ENCODE peak calls at places on chromosomes 4 and X, in six cellular contexts. K is CD8-positive, alpha-beta memory T cell; V is ovary; M is lower lobe of right lung; J is kidney; H is IMR-90. U is an unnamed sample.

GRCh38 chrX:131617182-131617581 is 73.3 kb downstream of the OR13H1 start:
- DNase-seq in J (no peak), V (no peak), H (peak; percentile 1), K (no peak), M (no peak), U (no peak)

GRCh38 chr4:83561381-83561780 is 25.5 kb downstream of the GPAT3 start:
- DNase-seq in M (no peak), K (no peak), V (no peak), J (no peak), H (peak; percentile 74), U (no peak)

GRCh38 chrX:115147220-115147619 is 42.0 kb upstream of the RBMXL3 start:
- DNase-seq in K (no peak), M (no peak), J (no peak), H (peak; percentile 40), V (no peak), U (no peak)

GRCh38 chrX:13719192-13719856 is 15.1 kb downstream of the TRAPPC2 start:
- DNase-seq in H (peak; percentile 36), J (no peak), K (peak; percentile 22), V (no peak), M (no peak), U (no peak)

GRCh38 chr4:94595880-94596483 is 144.2 kb downstream of the PDLIM5 start:
- DNase-seq in V (no peak), J (no peak), H (peak; percentile 74), M (no peak), K (no peak), U (peak; percentile 52)

GRCh38 chr4:78520808-78521226 is 30.8 kb upstream of the ANXA3 start:
- DNase-seq in J (no peak), V (no peak), H (peak; percentile 15), M (no peak), K (no peak), U (peak; percentile 19)

GRCh38 chr4:166146806-166147540 is 273.9 kb downstream of the TLL1 start:
- DNase-seq in H (no peak), M (no peak), J (no peak), V (no peak), K (no peak), U (no peak)

GRCh38 chr4:78019494-78019893 is 37.6 kb upstream of the FRAS1 start:
- DNase-seq in V (no peak), K (no peak), J (no peak), H (no peak), M (no peak), U (no peak)

GRCh38 chr4:157572291-157572690 is 351.8 kb downstream of the GRIA2 start:
- DNase-seq in M (no peak), H (no peak), V (no peak), K (no peak), J (no peak), U (no peak)

GRCh38 chr4:167290684-167291083 is 56.4 kb upstream of the SPOCK3 start:
- DNase-seq in K (no peak), V (no peak), H (no peak), M (no peak), J (no peak), U (no peak)

GRCh38 chrX:75623535-75623934 is 100.7 kb upstream of the ZDHHC15 start:
- DNase-seq in H (no peak), J (no peak), M (no peak), V (no peak), K (no peak), U (no peak)

GRCh38 chr4:51874551-51874950 is 31.6 kb downstream of the DCUN1D4 start:
- DNase-seq in K (no peak), M (no peak), V (no peak), J (no peak), H (no peak), U (no peak)

GRCh38 chr4:99946346-99947189 is at the start of gene DNAJB14:
- DNase-seq in K (peak; percentile 78), H (peak; percentile 69), V (peak; percentile 66), M (peak; percentile 87), J (peak; percentile 94), U (peak; percentile 79)

GRCh38 chrX:25597561-25597960 is 540.6 kb upstream of the MAGEB18 start:
- DNase-seq in J (no peak), K (no peak), M (no peak), V (no peak), H (no peak), U (no peak)

GRCh38 chrX:53767544-53767943 is 81.0 kb upstream of the HUWE1 start:
- DNase-seq in H (no peak), J (no peak), V (no peak), K (no peak), M (no peak), U (no peak)

GRCh38 chr4:114364857-114365256 is 233.8 kb upstream of the UGT8 start:
- DNase-seq in K (no peak), J (no peak), M (no peak), H (peak; percentile 92), V (no peak), U (peak; percentile 77)

GRCh38 chrX:150486011-150486410 is 82.4 kb upstream of the MTM1 start:
- DNase-seq in J (no peak), V (no peak), M (no peak), K (peak; percentile 2), H (peak; percentile 59), U (peak; percentile 53)

GRCh38 chrX:21725498-21725897 is 32.4 kb downstream of the SMPX start:
- DNase-seq in J (no peak), M (no peak), K (no peak), H (peak; percentile 60), V (no peak), U (no peak)

GRCh38 chrX:155056877-155057792 is 13.8 kb downstream of the CMC4 start:
- DNase-seq in V (peak; percentile 42), J (peak; percentile 80), H (peak; percentile 70), K (peak; percentile 36), M (peak; percentile 66), U (peak; percentile 45)

GRCh38 chr4:186762865-186763264 is 39.2 kb upstream of the FAT1 start:
- DNase-seq in H (no peak), M (no peak), V (no peak), J (no peak), K (no peak), U (no peak)

GRCh38 chr4:186764457-186764856 is 40.8 kb upstream of the FAT1 start:
- DNase-seq in K (no peak), J (no peak), H (no peak), V (no peak), M (no peak), U (no peak)

GRCh38 chr4:186767794-186768193 is 44.1 kb upstream of the FAT1 start:
- DNase-seq in H (no peak), J (no peak), V (no peak), K (no peak), M (no peak), U (no peak)

GRCh38 chr4:186765673-186766546 is 42.3 kb upstream of the FAT1 start:
- DNase-seq in J (no peak), H (no peak), M (no peak), V (no peak), K (no peak), U (no peak)

DNA sequence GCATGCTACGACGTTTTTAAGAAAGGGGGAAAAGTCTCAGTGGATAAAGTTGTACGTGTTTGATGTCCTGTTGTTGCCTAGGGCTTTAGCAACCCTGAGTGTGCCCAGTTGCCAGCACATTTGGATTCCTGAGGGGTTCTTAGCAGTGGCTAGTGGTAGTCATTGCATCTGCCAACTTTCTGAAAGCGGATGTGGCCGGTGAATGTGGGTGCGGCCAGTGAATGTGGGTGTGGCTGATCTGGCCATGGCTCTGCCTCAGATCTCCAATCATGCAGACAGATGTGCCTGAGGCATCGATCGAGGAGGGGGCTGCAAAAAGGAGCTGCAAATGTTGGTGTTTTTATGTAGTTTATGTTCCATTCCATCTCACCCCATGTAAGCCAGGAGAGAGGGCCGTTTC is 41.5 kb upstream of the FAT1 start:
- DNase-seq in K (no peak), V (no peak), J (no peak), H (peak; percentile 20), M (no peak), U (no peak)
- H3K27ac ChIP-seq in K (no peak overlapping the region), V (no peak overlapping the region), J (no peak overlapping the region), H (no peak overlapping the region), M (no peak overlapping the region), U (no peak overlapping the region)

GRCh38 chr4:2261853-2262144 is at the start of gene MXD4:
- DNase-seq in H (no peak), M (no peak), K (no peak), V (no peak), J (no peak), U (no peak)
- H3K4me1 ChIP-seq in H (peaks cover 8% of the 10 kb centered on the region), M (peaks cover 72% of the 10 kb centered on the region), K (peaks cover 23% of the 10 kb centered on the region), V (peaks cover 15% of the 10 kb centered on the region), J (peaks cover 60% of the 10 kb centered on the region), U (no peaks in the 10 kb centered on the region)

GRCh38 chrX:1451251-1451675 is 1.4 kb downstream of the ASMTL start:
- DNase-seq in J (peak; percentile 72), H (no peak), V (no peak), M (no peak), K (no peak), U (peak; percentile 38)
- H3K4me3 ChIP-seq in J (no peak overlapping the region), H (no peak overlapping the region), V (no peak overlapping the region), M (no peak overlapping the region), K (no peak overlapping the region), U (no peak overlapping the region)

DNA sequence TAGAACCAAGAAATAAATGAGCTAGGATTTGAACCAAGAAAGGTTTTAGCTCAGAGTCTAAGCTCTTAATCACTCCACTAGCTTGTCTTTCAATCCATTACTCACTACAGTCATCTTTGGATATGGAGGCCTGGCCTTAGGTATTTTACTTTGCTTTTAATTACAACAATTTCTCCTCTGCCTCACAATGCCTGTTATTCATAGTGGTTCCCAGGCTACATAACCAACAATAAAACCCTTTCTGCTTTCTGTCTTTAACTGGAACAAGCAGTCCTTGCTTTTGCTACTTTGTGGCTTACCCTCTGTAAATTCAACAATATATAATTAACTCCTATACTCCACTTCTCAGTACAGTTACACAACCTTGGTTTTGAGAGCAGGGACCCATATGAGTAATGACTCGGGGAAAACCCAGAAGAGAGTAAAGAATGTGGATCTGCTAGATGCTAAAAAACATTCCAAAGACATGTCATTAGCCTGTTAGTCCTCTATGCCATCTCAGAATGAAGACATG is 94.7 kb upstream of the NAP1L5 start:
- DNase-seq in V (no peak), J (no peak), K (no peak), H (peak; percentile 86), M (no peak), U (peak; percentile 59)
- H3K27ac ChIP-seq in V (no peak overlapping the region), J (no peak overlapping the region), K (no peak overlapping the region), H (no peak overlapping the region), M (no peak overlapping the region), U (peak overlapping the region; percentile 40)

GRCh38 chrX:20410540-20410939 is 143.8 kb upstream of the RPS6KA3 start:
- DNase-seq in V (no peak), M (no peak), K (no peak), H (no peak), J (no peak), U (no peak)

GRCh38 chrX:20412871-20413486 is 146.3 kb upstream of the RPS6KA3 start:
- DNase-seq in M (peak; percentile 55), K (peak; percentile 26), J (peak; percentile 72), H (no peak), V (no peak), U (no peak)

GRCh38 chrX:20414781-20415445 is 148.2 kb upstream of the RPS6KA3 start:
- DNase-seq in K (no peak), H (peak; percentile 47), V (no peak), J (no peak), M (no peak), U (peak; percentile 28)

GRCh38 chrX:20409991-20410390 is 143.3 kb upstream of the RPS6KA3 start:
- DNase-seq in K (no peak), M (no peak), V (no peak), J (no peak), H (no peak), U (no peak)

DNA sequence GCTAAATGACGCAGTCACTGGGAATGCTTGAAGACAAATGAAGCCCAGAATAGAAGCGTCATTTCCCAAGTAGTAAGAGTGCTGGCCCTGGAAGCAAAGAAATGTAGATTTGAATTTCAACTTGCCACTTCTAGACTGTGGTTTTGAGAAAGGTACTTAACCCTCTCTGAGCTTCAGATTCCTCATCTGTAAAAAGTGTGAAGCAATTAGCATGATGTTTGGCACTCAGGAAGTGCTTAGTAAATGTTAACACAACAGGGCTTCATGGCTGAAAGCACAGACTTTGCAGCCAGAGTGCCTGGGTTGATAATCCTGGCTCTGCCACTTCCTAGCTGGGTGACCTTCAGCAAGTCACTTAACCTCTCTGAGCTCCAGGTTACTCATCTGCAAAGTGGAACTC is 147.4 kb upstream of the RPS6KA3 start:
- DNase-seq in V (no peak), M (no peak), J (no peak), H (no peak), K (no peak), U (no peak)
- H3K4me1 ChIP-seq in V (no peaks in the 10 kb centered on the region), M (no peaks in the 10 kb centered on the region), J (no peaks in the 10 kb centered on the region), H (peaks cover 2% of the 10 kb centered on the region), K (peaks cover 39% of the 10 kb centered on the region), U (peaks cover 8% of the 10 kb centered on the region)

U was measured in SJSA1.